ENCODE peak calls at places on chromosome 11, in six cellular contexts. N is A549, F is esophagus squamous epithelium, C is upper lobe of right lung, W is fibroblast of the aortic adventitia, U is cardiac muscle cell. S is an unnamed sample.

GRCh38 chr11:10351768-10352641 is 47.1 kb downstream of the ADM start:
- DNase-seq in N (peak), F (no peak), C (no peak), W (peak), U (peak), S (no peak)

GRCh38 chr11:117673561-117673960 is 123.5 kb downstream of the DSCAML1 start:
- DNase-seq in N (no peak), F (no peak), C (no peak), W (no peak), U (no peak), S (no peak)

GRCh38 chr11:124179311-124179710 is 3.8 kb upstream of the OR10D3 start:
- DNase-seq in N (no peak), F (no peak), C (no peak), W (peak), U (no peak), S (no peak)

GRCh38 chr11:3796346-3796745 is 1.0 kb downstream of the NUP98 start:
- DNase-seq in N (no peak), F (no peak), C (no peak), W (peak), U (no peak), S (no peak)

GRCh38 chr11:114166897-114167323 is 107.4 kb downstream of the ZBTB16 start:
- DNase-seq in N (no peak), F (no peak), C (no peak), W (peak), U (no peak), S (peak)

GRCh38 chr11:10310301-10310841 is 5.5 kb downstream of the ADM start:
- DNase-seq in N (no peak), F (no peak), C (no peak), W (peak), U (no peak), S (no peak)

GRCh38 chr11:103683581-103683980 is 352.9 kb upstream of the DDI1 start:
- DNase-seq in N (no peak), F (no peak), C (no peak), W (peak), U (no peak), S (no peak)

GRCh38 chr11:107747622-107748021 is 35.8 kb upstream of the SLN start:
- DNase-seq in N (no peak), F (no peak), C (no peak), W (no peak), U (peak), S (no peak)

GRCh38 chr11:117907276-117908110 is 21.7 kb downstream of the TMPRSS13 start:
- DNase-seq in N (peak), F (peak), C (peak), W (peak), U (peak), S (peak)

GRCh38 chr11:11135820-11136476 is 217.1 kb downstream of the CSNK2A3 start:
- DNase-seq in N (no peak), F (no peak), C (no peak), W (no peak), U (no peak), S (no peak)

GRCh38 chr11:19806251-19806650 is 93.6 kb downstream of the NAV2 start:
- DNase-seq in N (no peak), F (no peak), C (no peak), W (no peak), U (no peak), S (no peak)

GRCh38 chr11:1205121-1205986 is 17.5 kb upstream of the MUC5B start:
- DNase-seq in N (no peak), F (no peak), C (peak), W (no peak), U (no peak), S (no peak)

GRCh38 chr11:125070699-125071254 is 7.7 kb downstream of the SLC37A2 start:
- DNase-seq in N (no peak), F (no peak), C (peak), W (peak), U (no peak), S (no peak)

GRCh38 chr11:13105237-13105844 is 96.2 kb downstream of the RASSF10 start:
- DNase-seq in N (no peak), F (no peak), C (no peak), W (peak), U (no peak), S (peak)

GRCh38 chr11:77374611-77375031 is 73.1 kb upstream of the GDPD4 start:
- DNase-seq in N (no peak), F (no peak), C (no peak), W (no peak), U (no peak), S (no peak)

GRCh38 chr11:3340025-3340424 is 38.9 kb downstream of the ZNF195 start:
- DNase-seq in N (no peak), F (no peak), C (no peak), W (peak), U (no peak), S (no peak)

GRCh38 chr11:122168218-122168617 is 52.2 kb upstream of the BLID start:
- DNase-seq in N (no peak), F (no peak), C (no peak), W (no peak), U (no peak), S (no peak)

GRCh38 chr11:62124186-62125113 is 639 bp downstream of the INCENP start:
- DNase-seq in N (peak), F (no peak), C (no peak), W (no peak), U (peak), S (no peak)

GRCh38 chr11:99015634-99016454 is 4.9 kb upstream of the CNTN5 start:
- DNase-seq in N (peak), F (no peak), C (no peak), W (peak), U (peak), S (peak)

GRCh38 chr11:12164061-12165014 is 53.9 kb downstream of the MICAL2 start:
- DNase-seq in N (no peak), F (no peak), C (peak), W (peak), U (no peak), S (no peak)

GRCh38 chr11:121933694-121934093 is 182.3 kb downstream of the BLID start:
- DNase-seq in N (no peak), F (no peak), C (no peak), W (peak), U (no peak), S (no peak)

GRCh38 chr11:96154802-96155520 is 188.0 kb downstream of the MAML2 start:
- DNase-seq in N (no peak), F (no peak), C (no peak), W (peak), U (no peak), S (no peak)

GRCh38 chr11:108616549-108616948 is 23.0 kb upstream of the EXPH5 start:
- DNase-seq in N (peak), F (no peak), C (no peak), W (peak), U (no peak), S (no peak)

GRCh38 chr11:1317432-1317831 is 8.0 kb upstream of the TOLLIP start:
- DNase-seq in N (no peak), F (no peak), C (no peak), W (no peak), U (no peak), S (no peak)

DNA sequence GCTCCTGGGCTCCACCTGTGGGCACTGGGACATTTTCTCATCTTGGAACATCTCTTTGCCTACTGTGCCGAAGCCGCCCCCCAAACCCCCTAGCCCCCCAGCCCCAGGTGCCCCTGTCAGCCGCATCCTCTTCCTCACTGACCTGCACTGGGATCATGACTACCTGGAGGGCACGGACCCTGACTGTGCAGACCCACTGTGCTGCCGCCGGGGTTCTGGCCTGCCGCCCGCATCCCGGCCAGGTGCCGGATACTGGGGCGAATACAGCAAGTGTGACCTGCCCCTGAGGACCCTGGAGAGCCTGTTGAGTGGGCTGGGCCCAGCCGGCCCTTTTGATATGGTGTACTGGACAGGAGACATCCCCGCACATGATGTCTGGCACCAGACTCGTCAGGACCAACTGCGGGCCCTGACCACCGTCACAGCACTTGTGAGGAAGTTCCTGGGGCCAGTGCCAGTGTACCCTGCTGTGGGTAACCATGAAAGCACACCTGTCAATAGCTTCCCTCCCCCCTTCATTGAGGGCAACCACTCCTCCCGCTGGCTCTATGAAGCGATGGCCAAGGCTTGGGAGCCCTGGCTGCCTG is 1.4 kb downstream of the SMPD1 start:
- DNase-seq in N (no peak), F (no peak), C (no peak), W (no peak), U (no peak), S (no peak)
- H3K4me3 ChIP-seq in N (no peak), F (no peak), C (peak), W (peak), U (no peak), S (no peak)

GRCh38 chr11:90133560-90134145 is 810 bp upstream of the NAALAD2 start:
- DNase-seq in N (no peak), F (no peak), C (no peak), W (no peak), U (no peak), S (no peak)
- H3K4me3 ChIP-seq in N (no peak), F (no peak), C (peak), W (peak), U (no peak), S (no peak)

GRCh38 chr11:45924036-45924915 is 1.8 kb downstream of the LARGE2 start:
- DNase-seq in N (no peak), F (no peak), C (peak), W (no peak), U (no peak), S (no peak)
- H3K4me3 ChIP-seq in N (no peak), F (no peak), C (no peak), W (no peak), U (no peak), S (no peak)

GRCh38 chr11:14892577-14892976 is 546 bp upstream of the CYP2R1 start:
- DNase-seq in N (no peak), F (no peak), C (no peak), W (no peak), U (no peak), S (no peak)
- H3K4me3 ChIP-seq in N (peak), F (peak), C (peak), W (peak), U (peak), S (peak)

GRCh38 chr11:75533843-75534242 is 8.1 kb upstream of the GDPD5 start:
- DNase-seq in N (no peak), F (no peak), C (no peak), W (no peak), U (no peak), S (no peak)
- H3K4me3 ChIP-seq in N (no peak), F (no peak), C (no peak), W (no peak), U (no peak), S (no peak)

DNA sequence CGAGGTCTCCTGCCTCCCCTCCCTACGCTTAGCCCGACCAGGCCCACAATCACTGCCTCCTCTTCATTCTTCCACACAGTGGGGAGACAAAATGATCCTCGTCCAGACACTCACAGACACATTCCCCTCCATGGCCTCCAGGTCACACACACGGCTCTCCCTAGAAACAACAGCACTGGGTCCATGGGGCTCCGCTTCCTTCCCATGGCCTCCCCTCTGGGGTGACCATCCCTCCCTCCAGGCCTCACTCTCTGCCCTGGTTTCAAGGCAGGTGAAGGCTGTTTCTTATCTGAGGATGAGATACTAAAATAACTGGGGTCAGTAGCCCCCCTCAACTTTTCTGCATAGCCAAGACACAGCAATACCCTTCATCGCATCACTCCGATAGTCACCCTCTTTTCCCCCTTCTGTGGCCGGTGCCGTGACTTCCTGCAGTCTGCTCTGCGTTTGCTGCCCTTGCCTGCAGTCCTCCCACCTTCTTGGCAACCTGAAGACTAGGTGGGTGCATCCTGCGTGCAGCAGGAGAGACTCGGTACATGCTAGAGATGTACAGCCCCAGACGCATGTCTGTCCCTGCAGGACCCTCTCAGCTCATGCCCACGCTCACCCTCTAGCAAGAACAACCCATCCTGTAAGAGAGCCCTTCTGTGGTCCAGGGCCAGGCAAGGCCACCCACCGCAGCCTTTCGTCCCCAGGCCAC is 55.8 kb downstream of the CD6 start:
- DNase-seq in N (no peak), F (no peak), C (no peak), W (no peak), U (no peak), S (no peak)
- H3K4me3 ChIP-seq in N (no peak), F (no peak), C (no peak), W (no peak), U (no peak), S (no peak)

GRCh38 chr11:134330611-134331564 is 900 bp upstream of the GLB1L2 start:
- DNase-seq in N (no peak), F (no peak), C (no peak), W (no peak), U (no peak), S (no peak)
- H3K4me3 ChIP-seq in N (peak), F (peak), C (peak), W (peak), U (peak), S (peak)

GRCh38 chr11:17490232-17490631 is 13.6 kb upstream of the ABCC8 start:
- DNase-seq in N (no peak), F (no peak), C (no peak), W (no peak), U (no peak), S (no peak)
- H3K4me3 ChIP-seq in N (no peak), F (no peak), C (no peak), W (no peak), U (no peak), S (no peak)

DNA sequence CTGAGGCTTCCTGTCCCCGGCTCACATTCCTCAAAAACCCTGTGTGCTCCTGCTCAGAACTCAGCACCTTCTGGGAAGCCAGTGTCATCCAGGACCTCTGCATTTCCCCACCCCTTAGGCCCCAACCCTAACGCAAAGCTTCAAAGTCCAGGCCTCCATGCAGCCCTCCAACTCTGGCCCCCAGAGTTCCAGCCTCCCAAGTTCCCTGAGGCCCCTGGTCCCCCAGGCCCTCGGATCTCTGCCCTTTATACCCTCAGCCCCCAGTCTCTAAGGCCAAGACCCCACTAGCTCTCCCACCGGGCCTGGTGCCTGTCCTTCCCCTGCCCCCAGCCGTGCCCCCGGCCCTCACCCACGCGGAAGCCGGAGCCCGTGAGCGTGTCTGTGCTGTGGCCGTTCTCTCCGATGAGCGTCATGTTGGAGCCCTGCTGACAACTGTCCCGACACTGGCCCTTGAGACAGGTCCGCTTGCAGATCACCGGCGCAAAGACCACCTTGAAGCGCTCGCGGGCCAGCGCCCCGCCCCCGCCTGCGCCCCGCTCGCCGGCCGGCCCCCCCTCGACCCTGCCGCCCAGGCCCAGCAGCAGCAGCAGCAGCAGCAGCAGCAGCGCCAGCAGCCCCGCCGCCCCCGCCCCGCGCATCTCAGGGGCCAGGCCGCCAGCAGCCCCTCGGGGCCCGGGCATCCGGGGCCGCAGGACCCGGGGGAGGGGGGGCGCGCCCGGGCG is 718 bp downstream of the LTBP3 start:
- DNase-seq in N (no peak), F (no peak), C (no peak), W (peak), U (no peak), S (no peak)
- H3K4me3 ChIP-seq in N (peak), F (peak), C (peak), W (peak), U (peak), S (no peak)

S was measured in Jurkat, Clone E6-1.